ENCODE peak calls at places on chromosomes 12 and 14, in eight cellular contexts. R is A549, T is K562, D is ELR, K is NCI-H526, U is M059J, L is midbrain, E is mesothelial cell of epicardium. I is an unnamed sample.

GRCh38 chr12:51549637-51550036 is 41.4 kb upstream of the SCN8A start:
- DNase-seq in R (no peak), T (no peak), D (peak; percentile 13), K (no peak), U (no peak), L (no peak), E (no peak), I (no peak)

GRCh38 chr14:67395876-67396189 is 16.1 kb downstream of the PLEK2 start:
- DNase-seq in R (no peak), T (no peak), D (peak; percentile 63), K (no peak), U (peak; percentile 69), L (no peak), E (no peak), I (no peak)

GRCh38 chr12:120869376-120869775 is 34.8 kb downstream of the SPPL3 start:
- DNase-seq in R (no peak), T (no peak), D (no peak), K (no peak), U (no peak), L (no peak), E (no peak), I (no peak)

GRCh38 chr14:84021433-84021832 is 1508.5 kb upstream of the FLRT2 start:
- DNase-seq in R (no peak), T (no peak), D (no peak), K (no peak), U (no peak), L (no peak), E (no peak), I (no peak)

GRCh38 chr14:39229601-39230110 is 4.1 kb upstream of the MIA2 start:
- DNase-seq in R (no peak), T (peak; percentile 23), D (no peak), K (no peak), U (no peak), L (no peak), E (no peak), I (no peak)

GRCh38 chr14:39266871-39267591 is 33.3 kb downstream of the MIA2 start:
- DNase-seq in R (peak; percentile 90), T (peak; percentile 81), D (peak; percentile 89), K (peak; percentile 82), U (peak; percentile 84), L (peak; percentile 85), E (peak; percentile 37), I (peak; percentile 88)

GRCh38 chr12:59250766-59251165 is 330.5 kb upstream of the LRIG3 start:
- DNase-seq in R (no peak), T (no peak), D (no peak), K (no peak), U (no peak), L (no peak), E (no peak), I (no peak)

GRCh38 chr12:10031771-10032175 is 1.3 kb downstream of the CLEC9A start:
- DNase-seq in R (peak; percentile 61), T (no peak), D (peak; percentile 96), K (no peak), U (peak; percentile 99), L (no peak), E (no peak), I (peak; percentile 75)

GRCh38 chr12:95996034-95996658 is at the start of gene HAL:
- DNase-seq in R (peak; percentile 29), T (no peak), D (no peak), K (no peak), U (no peak), L (no peak), E (no peak), I (no peak)

GRCh38 chr12:125120566-125120965 is 55.3 kb downstream of the AACS start:
- DNase-seq in R (no peak), T (no peak), D (no peak), K (no peak), U (no peak), L (no peak), E (no peak), I (no peak)

GRCh38 chr14:100786131-100786530 is 39.8 kb upstream of the MEG3 start:
- DNase-seq in R (no peak), T (no peak), D (no peak), K (no peak), U (no peak), L (peak; percentile 43), E (no peak), I (no peak)

I was measured in mammary epithelial cell.